ENCODE peak calls at places on chromosome X, in seven cellular contexts. D is HCT116, L is tibial artery, N is keratinocyte, C is cardiac muscle cell, Y is H9, O is heart right ventricle. J is an unnamed sample.

GRCh38 chrX:1507511-1508463 is 29.2 kb downstream of the P2RY8 start:
- DNase-seq in N (no peak), L (no peak), O (no peak), Y (no peak), C (no peak), D (no peak), J (no peak)

GRCh38 chrX:9730078-9730477 is 35.6 kb downstream of the GPR143 start:
- DNase-seq in N (no peak), L (no peak), C (no peak), O (no peak), D (no peak), Y (no peak), J (no peak)

GRCh38 chrX:119745283-119745848 is 13.0 kb upstream of the SOWAHD start:
- DNase-seq in C (no peak), N (no peak), D (no peak), Y (no peak), L (no peak), O (no peak), J (no peak)

GRCh38 chrX:1071351-1071750 is 141.1 kb downstream of the CRLF2 start:
- DNase-seq in C (no peak), D (no peak), O (no peak), Y (no peak), N (no peak), L (no peak), J (no peak)

GRCh38 chrX:9573282-9574106 is 108.6 kb downstream of the TBL1X start:
- DNase-seq in O (no peak), D (no peak), L (no peak), N (no peak), Y (peak; percentile 38), C (no peak), J (no peak)

GRCh38 chrX:53262918-53263394 is 18.4 kb downstream of the IQSEC2 start:
- DNase-seq in N (no peak), C (peak; percentile 63), L (no peak), O (no peak), Y (no peak), D (peak; percentile 34), J (no peak)

GRCh38 chrX:24014388-24015018 is 12.5 kb downstream of the KLHL15 start:
- DNase-seq in N (no peak), Y (no peak), C (no peak), O (no peak), L (no peak), D (no peak), J (no peak)

GRCh38 chrX:47623540-47624027 is 3.9 kb upstream of the SYN1 start:
- DNase-seq in C (peak; percentile 84), O (peak; percentile 56), Y (peak; percentile 94), D (no peak), N (no peak), L (peak; percentile 23), J (peak; percentile 55)

GRCh38 chrX:9373789-9374188 is 91.1 kb upstream of the TBL1X start:
- DNase-seq in C (no peak), L (no peak), D (no peak), N (no peak), O (no peak), Y (no peak), J (no peak)

GRCh38 chrX:51496501-51497291 is at the start of gene NUDT11:
- DNase-seq in D (no peak), O (peak; percentile 16), C (peak; percentile 80), Y (peak; percentile 77), N (no peak), L (peak; percentile 44), J (peak; percentile 13)

GRCh38 chrX:143363419-143363818 is 153.9 kb downstream of the SPANXN3 start:
- DNase-seq in N (no peak), Y (no peak), C (no peak), D (no peak), O (no peak), L (no peak), J (no peak)

GRCh38 chrX:145881175-145881867 is 63.7 kb downstream of the SLITRK2 start:
- DNase-seq in D (no peak), Y (peak; percentile 35), L (no peak), N (no peak), O (no peak), C (no peak), J (no peak)

GRCh38 chrX:154059231-154059630 is 38.3 kb downstream of the MECP2 start:
- DNase-seq in Y (no peak), L (no peak), C (no peak), D (no peak), N (no peak), O (no peak), J (no peak)
- H3K4me1 ChIP-seq in Y (no peaks in the 10 kb centered on the region), L (no peaks in the 10 kb centered on the region), C (no peaks in the 10 kb centered on the region), D (peaks cover 13% of the 10 kb centered on the region), N (no peaks in the 10 kb centered on the region), O (peaks cover 6% of the 10 kb centered on the region), J (no peaks in the 10 kb centered on the region)

GRCh38 chrX:112849010-112849409 is 8.4 kb upstream of the AMOT start:
- DNase-seq in D (no peak), Y (no peak), O (peak; percentile 14), C (peak; percentile 24), N (no peak), L (no peak), J (no peak)
- H3K27ac ChIP-seq in D (no peak overlapping the region), Y (no peak overlapping the region), O (no peak overlapping the region), C (no peak overlapping the region), N (no peak overlapping the region), L (no peak overlapping the region), J (no peak overlapping the region)

GRCh38 chrX:127457161-127457560 is 595.0 kb downstream of the ACTRT1 start:
- DNase-seq in N (no peak), D (no peak), L (no peak), C (no peak), Y (no peak), O (no peak), J (no peak)
- H3K27me3 ChIP-seq in N (no peaks in the 10 kb centered on the region), D (no peaks in the 10 kb centered on the region), L (no peaks in the 10 kb centered on the region), C (no peaks in the 10 kb centered on the region), Y (no peaks in the 10 kb centered on the region), O (no peaks in the 10 kb centered on the region), J (no peaks in the 10 kb centered on the region)

DNA sequence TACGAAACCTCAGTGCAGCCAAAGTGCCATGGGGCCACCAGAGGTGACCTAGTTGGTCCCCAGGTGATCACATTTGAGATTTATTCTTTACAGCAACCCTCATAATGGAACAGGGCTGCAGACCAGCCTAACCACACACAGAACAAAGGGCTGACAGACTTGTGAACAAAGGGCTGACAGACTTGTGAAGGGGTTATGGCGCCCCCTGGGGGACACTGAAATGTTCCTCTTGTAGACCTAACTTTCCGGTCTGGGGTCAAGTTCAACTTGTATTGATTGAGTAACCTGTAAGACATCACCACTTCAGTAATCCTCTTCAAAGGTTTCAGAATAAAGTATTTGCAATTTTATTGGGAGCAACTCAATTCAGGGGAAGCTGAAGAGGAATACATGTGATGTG is 175.9 kb upstream of the RPS6KA3 start:
- DNase-seq in N (peak; percentile 52), Y (peak; percentile 74), L (peak; percentile 72), D (peak; percentile 65), O (peak; percentile 63), C (peak; percentile 90), J (peak; percentile 41)
- H3K4me1 ChIP-seq in N (no peaks in the 10 kb centered on the region), Y (no peaks in the 10 kb centered on the region), L (no peaks in the 10 kb centered on the region), D (no peaks in the 10 kb centered on the region), O (no peaks in the 10 kb centered on the region), C (no peaks in the 10 kb centered on the region), J (no peaks in the 10 kb centered on the region)

GRCh38 chrX:69015564-69016218 is 149.6 kb downstream of the PJA1 start:
- DNase-seq in O (no peak), N (no peak), D (no peak), L (no peak), Y (no peak), C (peak; percentile 26), J (no peak)
- H3K27ac ChIP-seq in O (peak overlapping the region; percentile 40), N (no peak overlapping the region), D (no peak overlapping the region), L (no peak overlapping the region), Y (no peak overlapping the region), C (no peak overlapping the region), J (no peak overlapping the region)

GRCh38 chrX:107775734-107776511 is at the start of gene TSC22D3:
- DNase-seq in L (peak; percentile 88), O (peak; percentile 78), N (peak; percentile 15), D (peak; percentile 29), C (peak; percentile 83), Y (peak; percentile 81), J (no peak)
- H3K27me3 ChIP-seq in L (no peaks in the 10 kb centered on the region), O (no peaks in the 10 kb centered on the region), N (peaks cover 8% of the 10 kb centered on the region), D (no peaks in the 10 kb centered on the region), C (no peaks in the 10 kb centered on the region), Y (peaks cover 17% of the 10 kb centered on the region), J (peaks cover 17% of the 10 kb centered on the region)